ENCODE peak calls at places on chromosomes 2 and 18, in four cellular contexts. X is GM23248, R is K562, T is fibroblast of lung. A is an unnamed sample. For H3K4me1, H4K20me1 and H3K36me3, the result is how much of the 10 kb centered on the place peaks cover.

GRCh38 chr2:15355386-15355785 is 205.7 kb downstream of the NBAS start:
- DNase-seq in X (no peak), R (no peak), T (no peak), A (no peak)

GRCh38 chr2:26840937-26841610 is 6.9 kb upstream of the DPYSL5 start:
- DNase-seq in X (no peak), R (peak), T (no peak), A (peak)

GRCh38 chr2:214255046-214255445 is 155.8 kb upstream of the VWC2L start:
- DNase-seq in X (no peak), R (no peak), T (no peak), A (no peak)

GRCh38 chr2:3602553-3603339 is 7.8 kb downstream of the COLEC11 start:
- DNase-seq in X (no peak), R (no peak), T (no peak), A (no peak)

GRCh38 chr2:65545818-65546217 is 113.4 kb upstream of the SPRED2 start:
- DNase-seq in X (peak), R (no peak), T (peak), A (peak)

GRCh38 chr2:197273485-197273884 is 37.1 kb downstream of the ANKRD44 start:
- DNase-seq in X (no peak), R (no peak), T (peak), A (no peak)

GRCh38 chr2:5195636-5196035 is 496.5 kb upstream of the SOX11 start:
- DNase-seq in X (no peak), R (no peak), T (no peak), A (no peak)

GRCh38 chr2:177242136-177242987 is 22.2 kb downstream of the NFE2L2 start:
- DNase-seq in X (peak), R (peak), T (peak), A (peak)

GRCh38 chr2:127067620-127068350 is 39.2 kb downstream of the BIN1 start:
- DNase-seq in X (peak), R (peak), T (peak), A (peak)

GRCh38 chr2:20647764-20648164 is 3.1 kb downstream of the HS1BP3 start:
- DNase-seq in X (no peak), R (no peak), T (no peak), A (no peak)

GRCh38 chr18:3748081-3748480 is 298.1 kb downstream of the TGIF1 start:
- DNase-seq in X (no peak), R (no peak), T (peak), A (no peak)

GRCh38 chr2:142989276-142990204 is 112.1 kb downstream of the KYNU start:
- DNase-seq in X (peak), R (peak), T (peak), A (peak)

GRCh38 chr18:49094979-49095632 is 144.3 kb upstream of the SMAD7 start:
- DNase-seq in X (peak), R (no peak), T (peak), A (peak)

GRCh38 chr18:10270160-10270571 is 184.3 kb upstream of the APCDD1 start:
- DNase-seq in X (peak), R (no peak), T (peak), A (peak)

GRCh38 chr18:74836296-74837139 is 238.8 kb downstream of the ZNF407 start:
- DNase-seq in X (peak), R (no peak), T (peak), A (no peak)

GRCh38 chr2:71157124-71157802 is 26.8 kb downstream of the MPHOSPH10 start:
- DNase-seq in X (peak), R (peak), T (peak), A (peak)

GRCh38 chr18:25724997-25725396 is 365.4 kb downstream of the SS18 start:
- DNase-seq in X (no peak), R (no peak), T (peak), A (no peak)

GRCh38 chr2:128084757-128085156 is 6.2 kb upstream of the UGGT1 start:
- DNase-seq in X (no peak), R (no peak), T (no peak), A (no peak)

GRCh38 chr18:11055721-11056120 is 93.6 kb downstream of the PIEZO2 start:
- DNase-seq in X (no peak), R (no peak), T (no peak), A (no peak)

GRCh38 chr2:187654535-187654934 is 100.3 kb upstream of the TFPI start:
- DNase-seq in X (no peak), R (peak), T (no peak), A (no peak)

GRCh38 chr18:29840101-29840500 is 1202.4 kb downstream of the DSC3 start:
- DNase-seq in X (peak), R (no peak), T (peak), A (no peak)

GRCh38 chr2:199929257-199929656 is 18.2 kb downstream of the C2orf69 start:
- DNase-seq in X (no peak), R (no peak), T (no peak), A (no peak)

GRCh38 chr2:74548919-74549684 is 4.6 kb downstream of the LOXL3 start:
- DNase-seq in X (peak), R (peak), T (peak), A (peak)

DNA sequence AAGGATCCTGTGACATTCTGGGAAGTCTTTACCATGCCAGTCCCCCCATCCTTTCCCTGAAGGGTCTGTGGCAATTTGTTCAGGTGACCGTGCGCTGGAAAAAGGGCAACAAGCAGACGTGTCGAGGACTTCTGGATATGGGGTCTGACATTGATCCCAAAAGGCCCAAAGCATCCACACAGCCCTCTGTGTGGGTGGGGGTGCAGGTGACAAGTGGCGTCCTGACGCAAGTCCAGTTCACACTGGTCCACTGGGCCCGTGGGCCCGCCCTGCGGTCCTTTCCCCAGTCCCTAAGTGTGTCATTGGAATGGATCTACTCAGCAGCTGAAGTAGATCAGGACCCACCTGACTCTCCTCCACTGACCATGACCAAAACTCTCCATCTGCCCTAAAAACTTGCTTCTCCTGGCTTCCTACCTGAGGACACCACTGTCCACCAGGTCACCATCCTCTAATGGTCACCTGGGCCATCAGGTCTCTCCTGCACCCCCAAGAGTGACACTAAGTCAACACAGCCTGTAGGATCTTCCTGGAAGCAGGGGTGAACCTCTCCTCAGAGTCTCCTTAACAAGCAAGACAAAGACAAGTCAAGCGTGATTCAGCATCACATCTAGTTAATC is 85.6 kb upstream of the SLC66A3 start:
- DNase-seq in X (no peak), R (no peak), T (no peak), A (no peak)
- H3K4me1 ChIP-seq in X (under half), R (under half), T (under half), A (under half)

GRCh38 chr2:9213477-9214051 is 7.0 kb downstream of the ASAP2 start:
- DNase-seq in X (no peak), R (no peak), T (no peak), A (no peak)

GRCh38 chr2:9212661-9213411 is 6.2 kb downstream of the ASAP2 start:
- DNase-seq in X (peak), R (no peak), T (no peak), A (no peak)

GRCh38 chr2:9210030-9210429 is 3.4 kb downstream of the ASAP2 start:
- DNase-seq in X (no peak), R (no peak), T (no peak), A (no peak)

GRCh38 chr2:9211496-9211895 is 4.9 kb downstream of the ASAP2 start:
- DNase-seq in X (peak), R (no peak), T (no peak), A (no peak)

DNA sequence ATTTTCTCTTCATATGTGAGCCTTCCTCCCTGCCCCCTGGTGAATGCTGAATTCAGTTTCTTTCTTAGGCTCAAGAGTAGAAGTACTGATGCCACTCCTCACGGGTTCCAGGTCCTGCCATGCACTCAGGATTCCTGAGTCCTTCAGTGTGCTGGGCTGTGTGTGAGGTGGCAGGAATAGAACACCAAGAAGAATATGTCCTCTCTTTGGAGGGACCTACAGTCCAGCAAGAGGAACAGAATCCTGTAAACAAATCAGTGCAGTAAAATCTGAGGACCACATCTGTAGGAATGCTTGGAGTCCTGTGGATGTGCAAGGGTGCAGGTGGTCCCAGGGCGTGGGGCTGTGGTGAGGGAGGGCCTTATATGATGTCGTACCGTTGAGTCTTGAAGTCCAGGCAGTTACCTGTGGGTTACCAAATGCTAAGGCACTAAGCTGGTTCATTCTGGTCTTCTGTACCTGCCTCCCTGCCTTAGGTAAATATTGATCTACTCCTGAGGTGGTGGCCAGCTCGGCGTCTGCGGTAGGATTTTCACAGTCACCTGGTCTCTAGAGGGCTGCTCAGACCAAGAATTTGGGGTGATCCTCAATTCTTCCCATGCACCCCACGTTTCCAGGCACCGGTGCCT is 5.5 kb downstream of the ASAP2 start:
- DNase-seq in X (peak), R (no peak), T (no peak), A (no peak)
- H4K20me1 ChIP-seq in X (under half), R (under half), T (under half), A (under half)

DNA sequence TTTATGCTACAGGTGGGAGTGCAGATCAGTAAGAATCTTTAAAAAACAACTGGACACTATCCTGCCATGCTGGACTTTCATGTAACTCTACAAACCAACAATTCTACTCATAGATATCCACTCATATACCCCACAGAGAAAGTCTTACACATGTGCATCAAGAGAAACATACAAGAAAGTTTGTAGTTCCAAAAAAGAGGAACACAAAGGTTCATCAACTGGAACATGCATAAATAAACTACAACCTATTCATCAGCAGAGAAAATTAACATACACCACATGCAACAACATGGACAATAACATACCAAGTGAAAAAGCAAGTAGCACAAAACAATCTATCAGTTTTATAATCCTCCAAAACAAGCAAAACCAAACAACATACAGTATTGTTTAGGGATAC is 17.0 kb downstream of the TCF4 start:
- DNase-seq in X (no peak), R (no peak), T (no peak), A (no peak)
- H3K36me3 ChIP-seq in X (under half), R (under half), T (under half), A (under half)

GRCh38 chr2:134771313-134771801 is 52.6 kb upstream of the TMEM163 start:
- DNase-seq in X (no peak), R (no peak), T (no peak), A (no peak)
- H3K4me1 ChIP-seq in X (under half), R (under half), T (under half), A (under half)

DNA sequence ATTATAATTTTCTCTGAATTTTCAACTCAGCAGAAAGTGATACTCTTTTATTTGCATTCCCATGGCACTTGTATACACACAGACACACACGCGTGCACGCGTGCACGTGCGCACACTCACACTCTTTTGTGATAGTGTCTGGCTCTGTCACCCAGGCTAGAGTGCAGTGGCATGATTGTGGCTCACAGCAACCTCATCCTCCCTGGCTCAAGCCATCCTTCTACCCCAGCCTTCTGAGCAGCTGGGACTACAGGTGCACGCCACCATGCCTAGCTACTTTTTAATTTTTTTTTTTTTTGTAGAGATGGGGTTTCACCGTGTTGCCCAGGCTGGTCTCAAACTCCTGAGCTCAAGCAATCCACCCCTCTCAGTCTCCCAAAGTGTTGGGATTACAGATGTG is 123.2 kb downstream of the MC4R start:
- DNase-seq in X (no peak), R (no peak), T (no peak), A (no peak)
- H4K20me1 ChIP-seq in X (under half), R (under half), T (under half), A (under half)

GRCh38 chr18:58978916-58979315 is 114.2 kb downstream of the ZNF532 start:
- DNase-seq in X (no peak), R (no peak), T (no peak), A (no peak)
- H3K36me3 ChIP-seq in X (under half), R (under half), T (under half), A (under half)